ENCODE peak calls at places on chromosome 4, in six cellular contexts. One of them, this sample, is unnamed.

GRCh38 chr4:87188932-87189331 is 31.5 kb downstream of the KLHL8 start:
- DNase-seq in upper lobe of left lung: no peak
- DNase-seq in lower leg skin: no peak
- DNase-seq in progenitor cell of endocrine pancreas: no peak
- DNase-seq in OCI-LY7: no peak
- DNase-seq in GM10248: no peak
- DNase-seq in this sample: no peak

GRCh38 chr4:114384629-114385028 is 214.0 kb upstream of the UGT8 start:
- DNase-seq in upper lobe of left lung: no peak
- DNase-seq in lower leg skin: no peak
- DNase-seq in progenitor cell of endocrine pancreas: no peak
- DNase-seq in OCI-LY7: peak
- DNase-seq in GM10248: no peak
- DNase-seq in this sample: no peak

GRCh38 chr4:152033621-152034020 is 272.8 kb upstream of the GATB start:
- DNase-seq in upper lobe of left lung: no peak
- DNase-seq in lower leg skin: no peak
- DNase-seq in progenitor cell of endocrine pancreas: no peak
- DNase-seq in OCI-LY7: no peak
- DNase-seq in GM10248: no peak
- DNase-seq in this sample: no peak

GRCh38 chr4:101332424-101332823 is 14.9 kb downstream of the PPP3CA start:
- DNase-seq in upper lobe of left lung: no peak
- DNase-seq in lower leg skin: no peak
- DNase-seq in progenitor cell of endocrine pancreas: no peak
- DNase-seq in OCI-LY7: no peak
- DNase-seq in GM10248: no peak
- DNase-seq in this sample: no peak

GRCh38 chr4:113773014-113773413 is 11.5 kb upstream of the CAMK2D start:
- DNase-seq in upper lobe of left lung: no peak
- DNase-seq in lower leg skin: no peak
- DNase-seq in progenitor cell of endocrine pancreas: no peak
- DNase-seq in OCI-LY7: no peak
- DNase-seq in GM10248: no peak
- DNase-seq in this sample: no peak

GRCh38 chr4:16582526-16582925 is 315.9 kb downstream of the LDB2 start:
- DNase-seq in upper lobe of left lung: no peak
- DNase-seq in lower leg skin: no peak
- DNase-seq in progenitor cell of endocrine pancreas: no peak
- DNase-seq in OCI-LY7: no peak
- DNase-seq in GM10248: no peak
- DNase-seq in this sample: no peak

GRCh38 chr4:30429813-30430466 is 290.2 kb upstream of the PCDH7 start:
- DNase-seq in upper lobe of left lung: no peak
- DNase-seq in lower leg skin: no peak
- DNase-seq in progenitor cell of endocrine pancreas: no peak
- DNase-seq in OCI-LY7: no peak
- DNase-seq in GM10248: no peak
- DNase-seq in this sample: no peak

GRCh38 chr4:36758312-36758690 is 476.9 kb downstream of the DTHD1 start:
- DNase-seq in upper lobe of left lung: no peak
- DNase-seq in lower leg skin: no peak
- DNase-seq in progenitor cell of endocrine pancreas: no peak
- DNase-seq in OCI-LY7: no peak
- DNase-seq in GM10248: no peak
- DNase-seq in this sample: no peak

GRCh38 chr4:4506961-4507360 is 34.9 kb downstream of the STX18 start:
- DNase-seq in upper lobe of left lung: no peak
- DNase-seq in lower leg skin: no peak
- DNase-seq in progenitor cell of endocrine pancreas: no peak
- DNase-seq in OCI-LY7: no peak
- DNase-seq in GM10248: no peak
- DNase-seq in this sample: no peak

GRCh38 chr4:54657556-54658313 is at the start of gene KIT:
- DNase-seq in upper lobe of left lung: peak
- DNase-seq in lower leg skin: peak
- DNase-seq in progenitor cell of endocrine pancreas: peak
- DNase-seq in OCI-LY7: no peak
- DNase-seq in GM10248: peak
- DNase-seq in this sample: peak

GRCh38 chr4:183504930-183505555 is at the start of gene ING2:
- DNase-seq in upper lobe of left lung: peak
- DNase-seq in lower leg skin: peak
- DNase-seq in progenitor cell of endocrine pancreas: no peak
- DNase-seq in OCI-LY7: no peak
- DNase-seq in GM10248: peak
- DNase-seq in this sample: no peak

GRCh38 chr4:125283702-125284279 is 31.0 kb upstream of the FAT4 start:
- DNase-seq in upper lobe of left lung: no peak
- DNase-seq in lower leg skin: no peak
- DNase-seq in progenitor cell of endocrine pancreas: no peak
- DNase-seq in OCI-LY7: peak
- DNase-seq in GM10248: peak
- DNase-seq in this sample: no peak

GRCh38 chr4:137861682-137862081 is 329.4 kb upstream of the PCDH18 start:
- DNase-seq in upper lobe of left lung: no peak
- DNase-seq in lower leg skin: no peak
- DNase-seq in progenitor cell of endocrine pancreas: no peak
- DNase-seq in OCI-LY7: peak
- DNase-seq in GM10248: peak
- DNase-seq in this sample: no peak
- TF ChIP-seq CTCF in upper lobe of left lung: no peak
- TF ChIP-seq CTCF in lower leg skin: no peak
- TF ChIP-seq CTCF in progenitor cell of endocrine pancreas: peak
- TF ChIP-seq CTCF in OCI-LY7: peak
- TF ChIP-seq CTCF in GM10248: peak
- TF ChIP-seq CTCF in this sample: peak

GRCh38 chr4:132557660-132558059 is 591.4 kb upstream of the PCDH10 start:
- DNase-seq in upper lobe of left lung: no peak
- DNase-seq in lower leg skin: no peak
- DNase-seq in progenitor cell of endocrine pancreas: no peak
- DNase-seq in OCI-LY7: peak
- DNase-seq in GM10248: no peak
- DNase-seq in this sample: no peak
- TF ChIP-seq CTCF in upper lobe of left lung: no peak
- TF ChIP-seq CTCF in lower leg skin: no peak
- TF ChIP-seq CTCF in progenitor cell of endocrine pancreas: peak
- TF ChIP-seq CTCF in OCI-LY7: peak
- TF ChIP-seq CTCF in GM10248: no peak
- TF ChIP-seq CTCF in this sample: peak

GRCh38 chr4:169941141-169941540 is 85.1 kb downstream of the MFAP3L start:
- DNase-seq in upper lobe of left lung: no peak
- DNase-seq in lower leg skin: no peak
- DNase-seq in progenitor cell of endocrine pancreas: no peak
- DNase-seq in OCI-LY7: no peak
- DNase-seq in GM10248: no peak
- DNase-seq in this sample: no peak

GRCh38 chr4:169945636-169946035 is 80.6 kb downstream of the MFAP3L start:
- DNase-seq in upper lobe of left lung: no peak
- DNase-seq in lower leg skin: no peak
- DNase-seq in progenitor cell of endocrine pancreas: no peak
- DNase-seq in OCI-LY7: no peak
- DNase-seq in GM10248: no peak
- DNase-seq in this sample: no peak

GRCh38 chr4:169934794-169935400 is 91.3 kb downstream of the MFAP3L start:
- DNase-seq in upper lobe of left lung: no peak
- DNase-seq in lower leg skin: no peak
- DNase-seq in progenitor cell of endocrine pancreas: no peak
- DNase-seq in OCI-LY7: no peak
- DNase-seq in GM10248: no peak
- DNase-seq in this sample: no peak

DNA sequence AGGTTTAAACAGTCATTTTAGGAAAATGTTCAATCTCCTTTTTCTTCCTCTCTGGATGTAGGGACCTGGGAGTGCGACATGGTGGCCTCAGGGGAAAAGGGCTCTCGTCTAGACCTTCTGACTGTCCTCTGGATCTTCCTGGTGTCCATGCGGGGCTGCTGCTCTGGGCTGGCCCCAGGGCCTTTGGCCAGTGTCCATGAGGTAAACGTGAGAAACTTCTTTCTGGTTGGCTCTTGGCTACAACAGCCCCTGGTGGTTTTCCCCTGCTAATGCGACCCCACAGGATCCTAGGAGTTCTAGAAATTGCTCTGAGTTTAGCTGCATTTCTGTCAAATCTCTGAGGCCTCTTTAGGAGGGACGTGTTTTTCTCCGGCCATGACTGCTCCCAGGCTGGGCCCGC is 85.7 kb downstream of the MFAP3L start:
- DNase-seq in upper lobe of left lung: no peak
- DNase-seq in lower leg skin: no peak
- DNase-seq in progenitor cell of endocrine pancreas: no peak
- DNase-seq in OCI-LY7: no peak
- DNase-seq in GM10248: no peak
- DNase-seq in this sample: no peak
- TF ChIP-seq CTCF in upper lobe of left lung: no peak
- TF ChIP-seq CTCF in lower leg skin: no peak
- TF ChIP-seq CTCF in progenitor cell of endocrine pancreas: peak
- TF ChIP-seq CTCF in OCI-LY7: no peak
- TF ChIP-seq CTCF in GM10248: no peak
- TF ChIP-seq CTCF in this sample: no peak

DNA sequence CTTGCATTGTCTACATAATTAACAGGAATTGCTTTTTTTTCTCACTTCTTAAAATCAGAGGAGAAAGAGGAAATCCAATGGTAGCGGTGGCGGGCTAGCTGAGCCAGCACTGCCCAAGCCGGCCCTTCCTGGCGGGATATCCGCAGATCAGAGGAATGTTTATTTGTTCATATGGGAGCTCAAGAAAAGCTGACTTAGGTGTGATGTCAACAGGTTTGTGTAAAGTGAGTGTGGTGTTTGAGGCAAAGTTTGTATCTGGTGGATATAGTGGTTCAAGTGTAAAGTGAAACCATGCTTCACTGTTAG is 466 bp upstream of the SLC39A8 start:
- DNase-seq in upper lobe of left lung: no peak
- DNase-seq in lower leg skin: no peak
- DNase-seq in progenitor cell of endocrine pancreas: no peak
- DNase-seq in OCI-LY7: no peak
- DNase-seq in GM10248: peak
- DNase-seq in this sample: no peak
- TF ChIP-seq CTCF in upper lobe of left lung: no peak
- TF ChIP-seq CTCF in lower leg skin: no peak
- TF ChIP-seq CTCF in progenitor cell of endocrine pancreas: peak
- TF ChIP-seq CTCF in OCI-LY7: peak
- TF ChIP-seq CTCF in GM10248: no peak
- TF ChIP-seq CTCF in this sample: no peak

GRCh38 chr4:5711479-5712184 is 631 bp downstream of the EVC start:
- DNase-seq in upper lobe of left lung: peak
- DNase-seq in lower leg skin: peak
- DNase-seq in progenitor cell of endocrine pancreas: no peak
- DNase-seq in OCI-LY7: no peak
- DNase-seq in GM10248: no peak
- DNase-seq in this sample: peak
- TF ChIP-seq CTCF in upper lobe of left lung: no peak
- TF ChIP-seq CTCF in lower leg skin: no peak
- TF ChIP-seq CTCF in progenitor cell of endocrine pancreas: no peak
- TF ChIP-seq CTCF in OCI-LY7: no peak
- TF ChIP-seq CTCF in GM10248: no peak
- TF ChIP-seq CTCF in this sample: no peak

This sample was measured in neural crest cell.